ENCODE peak calls at places on chromosomes 7 and 10, in four cellular contexts. W is K562, M is neural progenitor cell, T is fibroblast of lung. E is an unnamed sample.

GRCh38 chr7:35801392-35802101 is 690 bp downstream of the SEPTIN7 start:
- DNase-seq in M (peak), W (peak), T (peak), E (no peak)

GRCh38 chr7:81618400-81619014 is 151.3 kb downstream of the HGF start:
- DNase-seq in M (no peak), W (no peak), T (peak), E (peak)

GRCh38 chr10:71459513-71459912 is 62.8 kb downstream of the CDH23 start:
- DNase-seq in W (no peak), T (no peak), M (no peak), E (no peak)

GRCh38 chr10:95229724-95230627 is 35.9 kb downstream of the ACSM6 start:
- DNase-seq in M (peak), T (peak), W (no peak), E (peak)

GRCh38 chr7:96636979-96637378 is 72.7 kb downstream of the SEM1 start:
- DNase-seq in T (no peak), W (no peak), M (no peak), E (no peak)

GRCh38 chr7:141144921-141145629 is 71.2 kb downstream of the TMEM178B start:
- DNase-seq in M (no peak), W (no peak), T (no peak), E (no peak)

GRCh38 chr7:128701062-128701785 is 29.1 kb downstream of the GARIN1A start:
- DNase-seq in T (no peak), W (no peak), M (no peak), E (peak)

GRCh38 chr7:75531359-75531821 is 39.3 kb downstream of the SPDYE5 start:
- DNase-seq in T (peak), W (no peak), M (peak), E (no peak)

GRCh38 chr10:115857856-115858255 is 415.1 kb downstream of the GFRA1 start:
- DNase-seq in M (no peak), W (no peak), T (peak), E (no peak)

GRCh38 chr7:65387893-65388292 is 14.2 kb downstream of the ZNF92 start:
- DNase-seq in M (no peak), T (no peak), W (no peak), E (no peak)

GRCh38 chr7:29202651-29203069 is 8.1 kb downstream of the CHN2 start:
- DNase-seq in M (no peak), T (no peak), W (no peak), E (no peak)

GRCh38 chr10:128268015-128268722 is 141.9 kb upstream of the MKI67 start:
- DNase-seq in M (peak), W (peak), T (peak), E (no peak)

GRCh38 chr10:133325392-133325760 is 11.3 kb downstream of the CALY start:
- DNase-seq in M (peak), T (no peak), W (no peak), E (no peak)
- H2AFZ ChIP-seq in M (peak), T (peak), W (no peak), E (no peak)

GRCh38 chr10:26331376-26331775 is 106.8 kb upstream of the APBB1IP start:
- DNase-seq in W (no peak), T (no peak), M (no peak), E (no peak)

GRCh38 chr10:26334232-26334931 is 103.8 kb upstream of the APBB1IP start:
- DNase-seq in W (no peak), M (no peak), T (no peak), E (no peak)

GRCh38 chr10:26334932-26335573 is 103.1 kb upstream of the APBB1IP start:
- DNase-seq in T (peak), W (peak), M (peak), E (peak)

GRCh38 chr10:26336979-26337378 is 101.2 kb upstream of the APBB1IP start:
- DNase-seq in W (no peak), M (no peak), T (no peak), E (no peak)

DNA sequence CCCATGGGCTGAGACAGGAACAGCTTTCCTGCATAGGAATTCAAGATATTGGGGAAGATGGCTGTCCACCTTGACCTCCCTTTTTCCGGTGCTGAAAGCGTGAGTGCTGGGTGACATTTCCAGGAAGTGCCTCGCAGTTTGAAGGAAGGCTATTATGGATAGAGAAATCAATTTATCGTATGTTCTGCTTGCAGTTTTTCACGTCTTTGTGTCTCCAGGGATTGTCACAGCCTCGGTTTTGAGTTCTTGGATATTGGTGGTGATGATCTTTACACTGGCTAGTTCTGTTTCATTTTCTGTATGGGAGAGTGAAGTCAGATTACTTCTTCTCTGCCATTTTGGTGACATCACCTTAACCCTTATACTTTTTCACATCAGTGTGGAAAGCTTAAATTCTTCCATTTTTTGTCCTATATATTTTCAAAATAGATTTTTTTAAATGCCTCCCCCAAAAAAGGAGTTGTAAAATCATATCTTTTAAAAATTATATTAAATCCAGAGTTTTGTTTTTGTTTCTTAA is 102.5 kb upstream of the APBB1IP start:
- DNase-seq in T (no peak), M (no peak), W (no peak), E (no peak)
- H3K4me3 ChIP-seq in T (no peak), M (peak), W (no peak), E (no peak)

GRCh38 chr7:16205481-16205880 is 215.9 kb downstream of the CRPPA start:
- DNase-seq in M (no peak), W (no peak), T (no peak), E (no peak)

GRCh38 chr7:16203065-16203464 is 218.3 kb downstream of the CRPPA start:
- DNase-seq in M (no peak), T (no peak), W (no peak), E (peak)

GRCh38 chr7:16200591-16200990 is 220.7 kb downstream of the CRPPA start:
- DNase-seq in W (no peak), T (no peak), M (no peak), E (no peak)

GRCh38 chr7:16204953-16205352 is 216.4 kb downstream of the CRPPA start:
- DNase-seq in T (no peak), M (peak), W (no peak), E (no peak)

GRCh38 chr7:16202298-16202697 is 219.0 kb downstream of the CRPPA start:
- DNase-seq in M (no peak), W (no peak), T (peak), E (no peak)
- H3K9ac ChIP-seq in M (no peak), W (no peak), T (no peak), E (no peak)

GRCh38 chr10:130900441-130901160 is 410.9 kb downstream of the TCERG1L start:
- DNase-seq in M (no peak), W (no peak), T (no peak), E (no peak)
- H2AFZ ChIP-seq in M (no peak), W (no peak), T (no peak), E (no peak)

DNA sequence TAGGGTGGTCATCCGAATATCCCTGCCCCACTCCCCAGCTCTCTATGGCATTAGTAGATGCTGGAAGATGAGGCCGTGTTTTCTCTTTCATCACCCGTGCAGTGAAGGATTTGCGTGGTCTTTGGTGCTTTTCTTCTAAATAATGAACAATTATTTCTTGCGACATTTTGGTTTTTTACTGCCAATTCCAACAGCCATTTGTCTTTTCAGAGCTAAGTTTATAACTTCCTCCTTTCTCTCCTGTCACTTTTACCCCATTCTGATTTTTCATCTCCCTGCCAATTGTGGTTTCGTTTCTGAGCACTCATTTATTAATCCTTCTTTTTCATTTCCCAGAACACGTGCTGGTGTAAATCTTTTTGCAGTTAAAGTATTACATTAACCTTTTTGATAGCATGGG is 192.8 kb downstream of the MGMT start:
- DNase-seq in M (no peak), W (no peak), T (no peak), E (no peak)
- H3K4me3 ChIP-seq in M (no peak), W (no peak), T (no peak), E (no peak)

GRCh38 chr10:73823391-73823790 is 12.0 kb upstream of the NDST2 start:
- DNase-seq in M (no peak), T (no peak), W (no peak), E (no peak)

GRCh38 chr10:73827346-73828089 is 16.1 kb upstream of the NDST2 start:
- DNase-seq in M (no peak), W (no peak), T (peak), E (peak)

GRCh38 chr10:73819513-73820093 is 8.2 kb upstream of the NDST2 start:
- DNase-seq in W (no peak), T (no peak), M (no peak), E (no peak)

GRCh38 chr10:73828166-73828565 is 16.8 kb upstream of the NDST2 start:
- DNase-seq in M (no peak), T (no peak), W (no peak), E (no peak)

DNA sequence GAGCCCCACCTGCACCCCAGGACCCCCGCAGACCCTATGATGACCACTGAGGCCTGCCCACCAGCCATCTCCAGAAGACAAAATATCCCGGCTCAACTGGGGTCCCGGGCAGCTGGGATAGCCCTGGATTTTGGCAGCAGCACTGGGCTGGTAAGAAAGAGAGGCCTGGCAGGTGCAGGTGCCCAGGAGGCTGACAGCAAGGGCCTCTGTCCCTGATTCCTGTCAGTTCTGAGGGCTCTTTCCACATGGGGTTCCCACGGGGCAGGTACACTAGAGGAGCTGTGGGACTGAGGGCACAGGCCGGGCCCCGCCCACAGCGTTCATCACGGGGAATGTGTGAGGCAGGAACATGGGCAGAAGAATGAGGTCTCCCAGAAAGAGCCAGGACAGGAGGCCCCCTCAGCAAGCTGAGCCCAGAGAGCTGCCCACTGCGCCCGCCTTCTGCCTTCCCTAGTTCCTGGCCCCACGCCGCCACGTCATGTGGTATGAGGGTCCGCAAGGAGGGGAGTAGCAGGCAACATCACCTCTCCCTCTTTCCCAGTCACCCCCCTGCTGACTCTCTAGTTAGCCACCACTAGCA is 12.8 kb upstream of the NDST2 start:
- DNase-seq in M (no peak), W (no peak), T (no peak), E (no peak)
- H3K9ac ChIP-seq in M (no peak), W (no peak), T (no peak), E (no peak)

GRCh38 chr10:113219446-113219845 is 269.4 kb downstream of the TCF7L2 start:
- DNase-seq in M (no peak), W (no peak), T (no peak), E (no peak)
- H2AFZ ChIP-seq in M (no peak), W (no peak), T (no peak), E (no peak)

GRCh38 chr10:70331160-70331485 is 47.3 kb upstream of the NPFFR1 start:
- DNase-seq in W (no peak), T (no peak), M (no peak), E (no peak)

GRCh38 chr10:70328987-70329386 is 45.2 kb upstream of the NPFFR1 start:
- DNase-seq in T (peak), W (no peak), M (no peak), E (no peak)

GRCh38 chr10:70333268-70333667 is 49.2 kb downstream of the LRRC20 start:
- DNase-seq in W (no peak), M (no peak), T (no peak), E (no peak)

GRCh38 chr10:70330671-70331070 is 46.9 kb upstream of the NPFFR1 start:
- DNase-seq in T (no peak), M (no peak), W (no peak), E (no peak)

DNA sequence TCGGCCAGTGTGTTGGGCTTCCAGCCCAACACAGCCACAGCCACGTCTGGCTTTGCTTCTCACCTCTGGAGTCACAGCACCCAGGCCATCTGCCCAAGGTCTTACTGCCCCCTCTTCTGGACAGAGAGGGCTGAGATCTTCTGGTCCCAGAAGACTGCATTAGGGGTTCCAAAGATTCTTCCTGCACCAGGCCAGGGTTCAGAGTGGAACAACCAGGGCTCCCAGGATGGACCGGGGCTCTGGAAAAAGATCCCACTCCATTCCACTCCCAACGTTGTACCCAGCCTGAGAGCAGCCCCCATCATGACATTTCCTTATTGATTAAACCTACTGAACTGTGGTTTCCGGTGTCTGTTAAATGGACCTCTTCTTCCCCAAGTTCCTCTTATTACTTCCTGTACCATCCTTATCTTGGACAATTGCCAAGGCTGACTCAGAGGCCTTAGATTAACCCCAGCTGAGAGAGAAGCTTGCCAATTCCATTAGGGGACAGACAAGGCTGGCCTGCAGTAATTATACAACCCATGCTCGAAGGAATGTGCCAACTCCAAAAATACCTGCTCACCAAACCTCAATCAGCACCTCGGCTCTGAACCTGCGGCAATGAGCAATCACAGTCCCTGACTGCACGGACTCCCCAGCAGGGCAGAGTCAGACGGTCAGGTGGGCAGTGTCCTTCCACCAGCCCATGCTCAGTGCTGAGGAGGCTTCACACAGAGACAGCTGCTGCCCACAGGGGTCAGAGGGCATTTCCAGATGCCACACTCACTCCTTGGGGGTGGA is 47.9 kb upstream of the NPFFR1 start:
- DNase-seq in T (peak), W (peak), M (no peak), E (peak)
- H3K4me3 ChIP-seq in T (no peak), W (no peak), M (no peak), E (no peak)

E was measured in keratinocyte.